ENCODE peak calls at places on chromosomes 13 and 19, in seven cellular contexts. One of them, this sample, is unnamed.

GRCh38 chr13:95300625-95301134 is 571 bp downstream of the ABCC4 start:
- DNase-seq in mesenteric fat pad: no peak
- DNase-seq in activated naive CD8-positive, alpha-beta T cell treated with anti-CD3 and anti-CD28 coated beads, Interleukin-2, amount 50 U/mL, for 24 hours: peak
- DNase-seq in stimulated activated naive B cell treated with anti-CD40 and anti-IgM and Interleukin-4, amounts not matched to agents 10 μg/mL and 1 μg/mL and 100 μg/mL, for 72 hours: peak
- DNase-seq in kidney epithelial cell: no peak
- DNase-seq in activated CD4-positive, CD25-positive, alpha-beta regulatory T cell treated with anti-CD3 and anti-CD28 coated beads, Interleukin-2, amount 50 U/mL, for 16 hours: peak
- DNase-seq in GM18507: peak
- DNase-seq in this sample: no peak

GRCh38 chr19:13042443-13043130 is 47.3 kb downstream of the NFIX start:
- DNase-seq in mesenteric fat pad: no peak
- DNase-seq in activated naive CD8-positive, alpha-beta T cell treated with anti-CD3 and anti-CD28 coated beads, Interleukin-2, amount 50 U/mL, for 24 hours: no peak
- DNase-seq in stimulated activated naive B cell treated with anti-CD40 and anti-IgM and Interleukin-4, amounts not matched to agents 10 μg/mL and 1 μg/mL and 100 μg/mL, for 72 hours: no peak
- DNase-seq in kidney epithelial cell: no peak
- DNase-seq in activated CD4-positive, CD25-positive, alpha-beta regulatory T cell treated with anti-CD3 and anti-CD28 coated beads, Interleukin-2, amount 50 U/mL, for 16 hours: no peak
- DNase-seq in GM18507: no peak
- DNase-seq in this sample: no peak

GRCh38 chr13:112710855-112711527 is 21.2 kb downstream of the ATP11A start:
- DNase-seq in mesenteric fat pad: no peak
- DNase-seq in activated naive CD8-positive, alpha-beta T cell treated with anti-CD3 and anti-CD28 coated beads, Interleukin-2, amount 50 U/mL, for 24 hours: no peak
- DNase-seq in stimulated activated naive B cell treated with anti-CD40 and anti-IgM and Interleukin-4, amounts not matched to agents 10 μg/mL and 1 μg/mL and 100 μg/mL, for 72 hours: no peak
- DNase-seq in kidney epithelial cell: no peak
- DNase-seq in activated CD4-positive, CD25-positive, alpha-beta regulatory T cell treated with anti-CD3 and anti-CD28 coated beads, Interleukin-2, amount 50 U/mL, for 16 hours: no peak
- DNase-seq in GM18507: no peak
- DNase-seq in this sample: no peak

GRCh38 chr13:20351279-20352022 is 119.3 kb upstream of the GJB6 start:
- DNase-seq in mesenteric fat pad: no peak
- DNase-seq in activated naive CD8-positive, alpha-beta T cell treated with anti-CD3 and anti-CD28 coated beads, Interleukin-2, amount 50 U/mL, for 24 hours: no peak
- DNase-seq in stimulated activated naive B cell treated with anti-CD40 and anti-IgM and Interleukin-4, amounts not matched to agents 10 μg/mL and 1 μg/mL and 100 μg/mL, for 72 hours: no peak
- DNase-seq in kidney epithelial cell: no peak
- DNase-seq in activated CD4-positive, CD25-positive, alpha-beta regulatory T cell treated with anti-CD3 and anti-CD28 coated beads, Interleukin-2, amount 50 U/mL, for 16 hours: no peak
- DNase-seq in GM18507: no peak
- DNase-seq in this sample: no peak

GRCh38 chr13:66994498-66995365 is 235.4 kb downstream of the PCDH9 start:
- DNase-seq in mesenteric fat pad: no peak
- DNase-seq in activated naive CD8-positive, alpha-beta T cell treated with anti-CD3 and anti-CD28 coated beads, Interleukin-2, amount 50 U/mL, for 24 hours: no peak
- DNase-seq in stimulated activated naive B cell treated with anti-CD40 and anti-IgM and Interleukin-4, amounts not matched to agents 10 μg/mL and 1 μg/mL and 100 μg/mL, for 72 hours: peak
- DNase-seq in kidney epithelial cell: no peak
- DNase-seq in activated CD4-positive, CD25-positive, alpha-beta regulatory T cell treated with anti-CD3 and anti-CD28 coated beads, Interleukin-2, amount 50 U/mL, for 16 hours: no peak
- DNase-seq in GM18507: no peak
- DNase-seq in this sample: no peak

GRCh38 chr13:34803756-34804155 is 138.3 kb upstream of the NBEA start:
- DNase-seq in mesenteric fat pad: no peak
- DNase-seq in activated naive CD8-positive, alpha-beta T cell treated with anti-CD3 and anti-CD28 coated beads, Interleukin-2, amount 50 U/mL, for 24 hours: no peak
- DNase-seq in stimulated activated naive B cell treated with anti-CD40 and anti-IgM and Interleukin-4, amounts not matched to agents 10 μg/mL and 1 μg/mL and 100 μg/mL, for 72 hours: no peak
- DNase-seq in kidney epithelial cell: no peak
- DNase-seq in activated CD4-positive, CD25-positive, alpha-beta regulatory T cell treated with anti-CD3 and anti-CD28 coated beads, Interleukin-2, amount 50 U/mL, for 16 hours: no peak
- DNase-seq in GM18507: no peak
- DNase-seq in this sample: no peak

GRCh38 chr13:79451500-79451962 is 29.4 kb upstream of the NDFIP2 start:
- DNase-seq in mesenteric fat pad: no peak
- DNase-seq in activated naive CD8-positive, alpha-beta T cell treated with anti-CD3 and anti-CD28 coated beads, Interleukin-2, amount 50 U/mL, for 24 hours: peak
- DNase-seq in stimulated activated naive B cell treated with anti-CD40 and anti-IgM and Interleukin-4, amounts not matched to agents 10 μg/mL and 1 μg/mL and 100 μg/mL, for 72 hours: peak
- DNase-seq in kidney epithelial cell: peak
- DNase-seq in activated CD4-positive, CD25-positive, alpha-beta regulatory T cell treated with anti-CD3 and anti-CD28 coated beads, Interleukin-2, amount 50 U/mL, for 16 hours: peak
- DNase-seq in GM18507: peak
- DNase-seq in this sample: no peak

GRCh38 chr13:109941951-109942350 is 155.6 kb upstream of the IRS2 start:
- DNase-seq in mesenteric fat pad: no peak
- DNase-seq in activated naive CD8-positive, alpha-beta T cell treated with anti-CD3 and anti-CD28 coated beads, Interleukin-2, amount 50 U/mL, for 24 hours: no peak
- DNase-seq in stimulated activated naive B cell treated with anti-CD40 and anti-IgM and Interleukin-4, amounts not matched to agents 10 μg/mL and 1 μg/mL and 100 μg/mL, for 72 hours: no peak
- DNase-seq in kidney epithelial cell: peak
- DNase-seq in activated CD4-positive, CD25-positive, alpha-beta regulatory T cell treated with anti-CD3 and anti-CD28 coated beads, Interleukin-2, amount 50 U/mL, for 16 hours: no peak
- DNase-seq in GM18507: no peak
- DNase-seq in this sample: no peak

GRCh38 chr19:49593233-49594113 is 2.5 kb downstream of the PRR12 start:
- DNase-seq in mesenteric fat pad: peak
- DNase-seq in activated naive CD8-positive, alpha-beta T cell treated with anti-CD3 and anti-CD28 coated beads, Interleukin-2, amount 50 U/mL, for 24 hours: peak
- DNase-seq in stimulated activated naive B cell treated with anti-CD40 and anti-IgM and Interleukin-4, amounts not matched to agents 10 μg/mL and 1 μg/mL and 100 μg/mL, for 72 hours: peak
- DNase-seq in kidney epithelial cell: peak
- DNase-seq in activated CD4-positive, CD25-positive, alpha-beta regulatory T cell treated with anti-CD3 and anti-CD28 coated beads, Interleukin-2, amount 50 U/mL, for 16 hours: peak
- DNase-seq in GM18507: peak
- DNase-seq in this sample: peak

GRCh38 chr13:110520431-110521295 is 40.9 kb downstream of the RAB20 start:
- DNase-seq in mesenteric fat pad: peak
- DNase-seq in activated naive CD8-positive, alpha-beta T cell treated with anti-CD3 and anti-CD28 coated beads, Interleukin-2, amount 50 U/mL, for 24 hours: no peak
- DNase-seq in stimulated activated naive B cell treated with anti-CD40 and anti-IgM and Interleukin-4, amounts not matched to agents 10 μg/mL and 1 μg/mL and 100 μg/mL, for 72 hours: no peak
- DNase-seq in kidney epithelial cell: no peak
- DNase-seq in activated CD4-positive, CD25-positive, alpha-beta regulatory T cell treated with anti-CD3 and anti-CD28 coated beads, Interleukin-2, amount 50 U/mL, for 16 hours: no peak
- DNase-seq in GM18507: no peak
- DNase-seq in this sample: peak

GRCh38 chr19:6424190-6424938 is at the start of gene KHSRP:
- DNase-seq in mesenteric fat pad: no peak
- DNase-seq in activated naive CD8-positive, alpha-beta T cell treated with anti-CD3 and anti-CD28 coated beads, Interleukin-2, amount 50 U/mL, for 24 hours: peak
- DNase-seq in stimulated activated naive B cell treated with anti-CD40 and anti-IgM and Interleukin-4, amounts not matched to agents 10 μg/mL and 1 μg/mL and 100 μg/mL, for 72 hours: no peak
- DNase-seq in kidney epithelial cell: no peak
- DNase-seq in activated CD4-positive, CD25-positive, alpha-beta regulatory T cell treated with anti-CD3 and anti-CD28 coated beads, Interleukin-2, amount 50 U/mL, for 16 hours: no peak
- DNase-seq in GM18507: no peak
- DNase-seq in this sample: no peak

GRCh38 chr13:44238011-44238421 is 135.6 kb upstream of the SERP2 start:
- DNase-seq in mesenteric fat pad: no peak
- DNase-seq in activated naive CD8-positive, alpha-beta T cell treated with anti-CD3 and anti-CD28 coated beads, Interleukin-2, amount 50 U/mL, for 24 hours: no peak
- DNase-seq in stimulated activated naive B cell treated with anti-CD40 and anti-IgM and Interleukin-4, amounts not matched to agents 10 μg/mL and 1 μg/mL and 100 μg/mL, for 72 hours: no peak
- DNase-seq in kidney epithelial cell: no peak
- DNase-seq in activated CD4-positive, CD25-positive, alpha-beta regulatory T cell treated with anti-CD3 and anti-CD28 coated beads, Interleukin-2, amount 50 U/mL, for 16 hours: no peak
- DNase-seq in GM18507: no peak
- DNase-seq in this sample: no peak

GRCh38 chr19:46559203-46559602 is 41.9 kb upstream of the CALM3 start:
- DNase-seq in mesenteric fat pad: no peak
- DNase-seq in activated naive CD8-positive, alpha-beta T cell treated with anti-CD3 and anti-CD28 coated beads, Interleukin-2, amount 50 U/mL, for 24 hours: no peak
- DNase-seq in stimulated activated naive B cell treated with anti-CD40 and anti-IgM and Interleukin-4, amounts not matched to agents 10 μg/mL and 1 μg/mL and 100 μg/mL, for 72 hours: no peak
- DNase-seq in kidney epithelial cell: no peak
- DNase-seq in activated CD4-positive, CD25-positive, alpha-beta regulatory T cell treated with anti-CD3 and anti-CD28 coated beads, Interleukin-2, amount 50 U/mL, for 16 hours: no peak
- DNase-seq in GM18507: no peak
- DNase-seq in this sample: no peak

GRCh38 chr19:50460161-50460765 is 16.0 kb upstream of the EMC10 start:
- DNase-seq in mesenteric fat pad: no peak
- DNase-seq in activated naive CD8-positive, alpha-beta T cell treated with anti-CD3 and anti-CD28 coated beads, Interleukin-2, amount 50 U/mL, for 24 hours: peak
- DNase-seq in stimulated activated naive B cell treated with anti-CD40 and anti-IgM and Interleukin-4, amounts not matched to agents 10 μg/mL and 1 μg/mL and 100 μg/mL, for 72 hours: peak
- DNase-seq in kidney epithelial cell: peak
- DNase-seq in activated CD4-positive, CD25-positive, alpha-beta regulatory T cell treated with anti-CD3 and anti-CD28 coated beads, Interleukin-2, amount 50 U/mL, for 16 hours: no peak
- DNase-seq in GM18507: peak
- DNase-seq in this sample: no peak

GRCh38 chr13:40148103-40148502 is 492.6 kb downstream of the COG6 start:
- DNase-seq in mesenteric fat pad: no peak
- DNase-seq in activated naive CD8-positive, alpha-beta T cell treated with anti-CD3 and anti-CD28 coated beads, Interleukin-2, amount 50 U/mL, for 24 hours: peak
- DNase-seq in stimulated activated naive B cell treated with anti-CD40 and anti-IgM and Interleukin-4, amounts not matched to agents 10 μg/mL and 1 μg/mL and 100 μg/mL, for 72 hours: peak
- DNase-seq in kidney epithelial cell: no peak
- DNase-seq in activated CD4-positive, CD25-positive, alpha-beta regulatory T cell treated with anti-CD3 and anti-CD28 coated beads, Interleukin-2, amount 50 U/mL, for 16 hours: no peak
- DNase-seq in GM18507: no peak
- DNase-seq in this sample: no peak

GRCh38 chr13:111033172-111034133 is 81.7 kb upstream of the ARHGEF7 start:
- DNase-seq in mesenteric fat pad: no peak
- DNase-seq in activated naive CD8-positive, alpha-beta T cell treated with anti-CD3 and anti-CD28 coated beads, Interleukin-2, amount 50 U/mL, for 24 hours: no peak
- DNase-seq in stimulated activated naive B cell treated with anti-CD40 and anti-IgM and Interleukin-4, amounts not matched to agents 10 μg/mL and 1 μg/mL and 100 μg/mL, for 72 hours: no peak
- DNase-seq in kidney epithelial cell: no peak
- DNase-seq in activated CD4-positive, CD25-positive, alpha-beta regulatory T cell treated with anti-CD3 and anti-CD28 coated beads, Interleukin-2, amount 50 U/mL, for 16 hours: no peak
- DNase-seq in GM18507: no peak
- DNase-seq in this sample: no peak

GRCh38 chr19:16660763-16661479 is at the start of gene TMEM38A:
- DNase-seq in mesenteric fat pad: no peak
- DNase-seq in activated naive CD8-positive, alpha-beta T cell treated with anti-CD3 and anti-CD28 coated beads, Interleukin-2, amount 50 U/mL, for 24 hours: peak
- DNase-seq in stimulated activated naive B cell treated with anti-CD40 and anti-IgM and Interleukin-4, amounts not matched to agents 10 μg/mL and 1 μg/mL and 100 μg/mL, for 72 hours: peak
- DNase-seq in kidney epithelial cell: no peak
- DNase-seq in activated CD4-positive, CD25-positive, alpha-beta regulatory T cell treated with anti-CD3 and anti-CD28 coated beads, Interleukin-2, amount 50 U/mL, for 16 hours: no peak
- DNase-seq in GM18507: no peak
- DNase-seq in this sample: peak

GRCh38 chr19:3625996-3626472 is 556 bp downstream of the CACTIN start:
- DNase-seq in mesenteric fat pad: no peak
- DNase-seq in activated naive CD8-positive, alpha-beta T cell treated with anti-CD3 and anti-CD28 coated beads, Interleukin-2, amount 50 U/mL, for 24 hours: no peak
- DNase-seq in stimulated activated naive B cell treated with anti-CD40 and anti-IgM and Interleukin-4, amounts not matched to agents 10 μg/mL and 1 μg/mL and 100 μg/mL, for 72 hours: no peak
- DNase-seq in kidney epithelial cell: no peak
- DNase-seq in activated CD4-positive, CD25-positive, alpha-beta regulatory T cell treated with anti-CD3 and anti-CD28 coated beads, Interleukin-2, amount 50 U/mL, for 16 hours: no peak
- DNase-seq in GM18507: no peak
- DNase-seq in this sample: no peak

GRCh38 chr19:49064768-49065611 is at the start of gene NTF4:
- DNase-seq in mesenteric fat pad: no peak
- DNase-seq in activated naive CD8-positive, alpha-beta T cell treated with anti-CD3 and anti-CD28 coated beads, Interleukin-2, amount 50 U/mL, for 24 hours: no peak
- DNase-seq in stimulated activated naive B cell treated with anti-CD40 and anti-IgM and Interleukin-4, amounts not matched to agents 10 μg/mL and 1 μg/mL and 100 μg/mL, for 72 hours: no peak
- DNase-seq in kidney epithelial cell: no peak
- DNase-seq in activated CD4-positive, CD25-positive, alpha-beta regulatory T cell treated with anti-CD3 and anti-CD28 coated beads, Interleukin-2, amount 50 U/mL, for 16 hours: no peak
- DNase-seq in GM18507: no peak
- DNase-seq in this sample: peak

GRCh38 chr19:2150794-2151338 is 500 bp downstream of the AP3D1 start:
- DNase-seq in mesenteric fat pad: no peak
- DNase-seq in activated naive CD8-positive, alpha-beta T cell treated with anti-CD3 and anti-CD28 coated beads, Interleukin-2, amount 50 U/mL, for 24 hours: no peak
- DNase-seq in stimulated activated naive B cell treated with anti-CD40 and anti-IgM and Interleukin-4, amounts not matched to agents 10 μg/mL and 1 μg/mL and 100 μg/mL, for 72 hours: no peak
- DNase-seq in kidney epithelial cell: no peak
- DNase-seq in activated CD4-positive, CD25-positive, alpha-beta regulatory T cell treated with anti-CD3 and anti-CD28 coated beads, Interleukin-2, amount 50 U/mL, for 16 hours: no peak
- DNase-seq in GM18507: no peak
- DNase-seq in this sample: peak

GRCh38 chr13:33144358-33144784 is 128.1 kb downstream of the KL start:
- DNase-seq in mesenteric fat pad: no peak
- DNase-seq in activated naive CD8-positive, alpha-beta T cell treated with anti-CD3 and anti-CD28 coated beads, Interleukin-2, amount 50 U/mL, for 24 hours: no peak
- DNase-seq in stimulated activated naive B cell treated with anti-CD40 and anti-IgM and Interleukin-4, amounts not matched to agents 10 μg/mL and 1 μg/mL and 100 μg/mL, for 72 hours: no peak
- DNase-seq in kidney epithelial cell: no peak
- DNase-seq in activated CD4-positive, CD25-positive, alpha-beta regulatory T cell treated with anti-CD3 and anti-CD28 coated beads, Interleukin-2, amount 50 U/mL, for 16 hours: no peak
- DNase-seq in GM18507: no peak
- DNase-seq in this sample: no peak

GRCh38 chr13:20448470-20448869 is 77.2 kb downstream of the CRYL1 start:
- DNase-seq in mesenteric fat pad: no peak
- DNase-seq in activated naive CD8-positive, alpha-beta T cell treated with anti-CD3 and anti-CD28 coated beads, Interleukin-2, amount 50 U/mL, for 24 hours: no peak
- DNase-seq in stimulated activated naive B cell treated with anti-CD40 and anti-IgM and Interleukin-4, amounts not matched to agents 10 μg/mL and 1 μg/mL and 100 μg/mL, for 72 hours: no peak
- DNase-seq in kidney epithelial cell: no peak
- DNase-seq in activated CD4-positive, CD25-positive, alpha-beta regulatory T cell treated with anti-CD3 and anti-CD28 coated beads, Interleukin-2, amount 50 U/mL, for 16 hours: no peak
- DNase-seq in GM18507: no peak
- DNase-seq in this sample: no peak

GRCh38 chr19:40717880-40718773 is 1.2 kb downstream of the ITPKC start:
- DNase-seq in mesenteric fat pad: no peak
- DNase-seq in activated naive CD8-positive, alpha-beta T cell treated with anti-CD3 and anti-CD28 coated beads, Interleukin-2, amount 50 U/mL, for 24 hours: no peak
- DNase-seq in stimulated activated naive B cell treated with anti-CD40 and anti-IgM and Interleukin-4, amounts not matched to agents 10 μg/mL and 1 μg/mL and 100 μg/mL, for 72 hours: no peak
- DNase-seq in kidney epithelial cell: no peak
- DNase-seq in activated CD4-positive, CD25-positive, alpha-beta regulatory T cell treated with anti-CD3 and anti-CD28 coated beads, Interleukin-2, amount 50 U/mL, for 16 hours: no peak
- DNase-seq in GM18507: no peak
- DNase-seq in this sample: peak

GRCh38 chr13:38543561-38543960 is 143.3 kb upstream of the FREM2 start:
- DNase-seq in mesenteric fat pad: no peak
- DNase-seq in activated naive CD8-positive, alpha-beta T cell treated with anti-CD3 and anti-CD28 coated beads, Interleukin-2, amount 50 U/mL, for 24 hours: no peak
- DNase-seq in stimulated activated naive B cell treated with anti-CD40 and anti-IgM and Interleukin-4, amounts not matched to agents 10 μg/mL and 1 μg/mL and 100 μg/mL, for 72 hours: no peak
- DNase-seq in kidney epithelial cell: no peak
- DNase-seq in activated CD4-positive, CD25-positive, alpha-beta regulatory T cell treated with anti-CD3 and anti-CD28 coated beads, Interleukin-2, amount 50 U/mL, for 16 hours: no peak
- DNase-seq in GM18507: no peak
- DNase-seq in this sample: no peak

GRCh38 chr13:44231786-44232516 is 141.7 kb upstream of the SERP2 start:
- DNase-seq in mesenteric fat pad: no peak
- DNase-seq in activated naive CD8-positive, alpha-beta T cell treated with anti-CD3 and anti-CD28 coated beads, Interleukin-2, amount 50 U/mL, for 24 hours: no peak
- DNase-seq in stimulated activated naive B cell treated with anti-CD40 and anti-IgM and Interleukin-4, amounts not matched to agents 10 μg/mL and 1 μg/mL and 100 μg/mL, for 72 hours: no peak
- DNase-seq in kidney epithelial cell: peak
- DNase-seq in activated CD4-positive, CD25-positive, alpha-beta regulatory T cell treated with anti-CD3 and anti-CD28 coated beads, Interleukin-2, amount 50 U/mL, for 16 hours: no peak
- DNase-seq in GM18507: no peak
- DNase-seq in this sample: peak

GRCh38 chr19:9309139-9309973 is at the start of gene ZNF699:
- DNase-seq in mesenteric fat pad: peak
- DNase-seq in activated naive CD8-positive, alpha-beta T cell treated with anti-CD3 and anti-CD28 coated beads, Interleukin-2, amount 50 U/mL, for 24 hours: peak
- DNase-seq in stimulated activated naive B cell treated with anti-CD40 and anti-IgM and Interleukin-4, amounts not matched to agents 10 μg/mL and 1 μg/mL and 100 μg/mL, for 72 hours: peak
- DNase-seq in kidney epithelial cell: peak
- DNase-seq in activated CD4-positive, CD25-positive, alpha-beta regulatory T cell treated with anti-CD3 and anti-CD28 coated beads, Interleukin-2, amount 50 U/mL, for 16 hours: peak
- DNase-seq in GM18507: peak
- DNase-seq in this sample: peak

GRCh38 chr19:11705474-11705873 is 33.3 kb downstream of the ZNF823 start:
- DNase-seq in mesenteric fat pad: no peak
- DNase-seq in activated naive CD8-positive, alpha-beta T cell treated with anti-CD3 and anti-CD28 coated beads, Interleukin-2, amount 50 U/mL, for 24 hours: no peak
- DNase-seq in stimulated activated naive B cell treated with anti-CD40 and anti-IgM and Interleukin-4, amounts not matched to agents 10 μg/mL and 1 μg/mL and 100 μg/mL, for 72 hours: no peak
- DNase-seq in kidney epithelial cell: no peak
- DNase-seq in activated CD4-positive, CD25-positive, alpha-beta regulatory T cell treated with anti-CD3 and anti-CD28 coated beads, Interleukin-2, amount 50 U/mL, for 16 hours: no peak
- DNase-seq in GM18507: no peak
- DNase-seq in this sample: no peak

GRCh38 chr19:412356-413355 is 3.7 kb upstream of the C2CD4C start:
- DNase-seq in mesenteric fat pad: no peak
- DNase-seq in activated naive CD8-positive, alpha-beta T cell treated with anti-CD3 and anti-CD28 coated beads, Interleukin-2, amount 50 U/mL, for 24 hours: no peak
- DNase-seq in stimulated activated naive B cell treated with anti-CD40 and anti-IgM and Interleukin-4, amounts not matched to agents 10 μg/mL and 1 μg/mL and 100 μg/mL, for 72 hours: no peak
- DNase-seq in kidney epithelial cell: no peak
- DNase-seq in activated CD4-positive, CD25-positive, alpha-beta regulatory T cell treated with anti-CD3 and anti-CD28 coated beads, Interleukin-2, amount 50 U/mL, for 16 hours: no peak
- DNase-seq in GM18507: no peak
- DNase-seq in this sample: no peak

GRCh38 chr13:51303882-51304281 is 35.6 kb upstream of the SERPINE3 start:
- DNase-seq in mesenteric fat pad: no peak
- DNase-seq in activated naive CD8-positive, alpha-beta T cell treated with anti-CD3 and anti-CD28 coated beads, Interleukin-2, amount 50 U/mL, for 24 hours: no peak
- DNase-seq in stimulated activated naive B cell treated with anti-CD40 and anti-IgM and Interleukin-4, amounts not matched to agents 10 μg/mL and 1 μg/mL and 100 μg/mL, for 72 hours: no peak
- DNase-seq in kidney epithelial cell: no peak
- DNase-seq in activated CD4-positive, CD25-positive, alpha-beta regulatory T cell treated with anti-CD3 and anti-CD28 coated beads, Interleukin-2, amount 50 U/mL, for 16 hours: no peak
- DNase-seq in GM18507: no peak
- DNase-seq in this sample: no peak